ENCODE peak calls at places on chromosomes 6 and 20, in five cellular contexts. Y, W, U, N and V are unnamed samples.

GRCh38 chr6:79330723-79331122 is 96.2 kb upstream of the HMGN3 start:
- DNase-seq in Y (no peak), W (no peak), U (no peak), N (no peak), V (no peak)

GRCh38 chr20:8756410-8756809 is 312.5 kb upstream of the PLCB4 start:
- DNase-seq in Y (peak), W (no peak), U (no peak), N (no peak), V (peak)

GRCh38 chr6:71544028-71544427 is 255.4 kb downstream of the OGFRL1 start:
- DNase-seq in Y (no peak), W (no peak), U (no peak), N (no peak), V (no peak)

GRCh38 chr6:166330612-166331011 is 11.7 kb downstream of the SFT2D1 start:
- DNase-seq in Y (no peak), W (no peak), U (no peak), N (no peak), V (no peak)

GRCh38 chr6:72287801-72288200 is 334.1 kb upstream of the KCNQ5 start:
- DNase-seq in Y (no peak), W (no peak), U (no peak), N (no peak), V (no peak)

GRCh38 chr6:38460216-38460615 is 179.5 kb downstream of the BTBD9 start:
- DNase-seq in Y (no peak), W (no peak), U (no peak), N (no peak), V (no peak)

GRCh38 chr6:22102671-22103070 is 194.2 kb downstream of the PRL start:
- DNase-seq in Y (no peak), W (no peak), U (no peak), N (no peak), V (no peak)

GRCh38 chr6:16295471-16295870 is 57.1 kb downstream of the GMPR start:
- DNase-seq in Y (no peak), W (no peak), U (no peak), N (no peak), V (no peak)

GRCh38 chr6:33613794-33614166 is 7.3 kb upstream of the ITPR3 start:
- DNase-seq in Y (no peak), W (no peak), U (no peak), N (no peak), V (peak)

GRCh38 chr6:148441454-148441911 is 98.8 kb downstream of the SASH1 start:
- DNase-seq in Y (peak), W (no peak), U (no peak), N (no peak), V (peak)

GRCh38 chr6:91895592-91895991 is 1308.7 kb upstream of the MAP3K7 start:
- DNase-seq in Y (no peak), W (no peak), U (no peak), N (no peak), V (no peak)

GRCh38 chr6:130515306-130515705 is 149.5 kb downstream of the TMEM200A start:
- DNase-seq in Y (no peak), W (no peak), U (no peak), N (no peak), V (no peak)

GRCh38 chr6:78810146-78810545 is 57.2 kb upstream of the IRAK1BP1 start:
- DNase-seq in Y (peak), W (no peak), U (no peak), N (no peak), V (peak)

GRCh38 chr6:105196076-105196475 is 16.3 kb upstream of the POPDC3 start:
- DNase-seq in Y (no peak), W (no peak), U (no peak), N (no peak), V (no peak)

GRCh38 chr6:140281236-140281635 is 906.8 kb upstream of the CITED2 start:
- DNase-seq in Y (no peak), W (no peak), U (no peak), N (no peak), V (no peak)

GRCh38 chr6:159980474-159980873 is 11.6 kb downstream of the IGF2R start:
- DNase-seq in Y (no peak), W (no peak), U (no peak), N (no peak), V (no peak)

GRCh38 chr6:159977242-159978214 is 8.6 kb downstream of the IGF2R start:
- DNase-seq in Y (no peak), W (peak), U (no peak), N (peak), V (no peak)

GRCh38 chr6:159981171-159981571 is 12.3 kb downstream of the IGF2R start:
- DNase-seq in Y (no peak), W (no peak), U (no peak), N (no peak), V (no peak)

GRCh38 chr6:159978291-159979135 is 9.6 kb downstream of the IGF2R start:
- DNase-seq in Y (no peak), W (no peak), U (no peak), N (no peak), V (no peak)

DNA sequence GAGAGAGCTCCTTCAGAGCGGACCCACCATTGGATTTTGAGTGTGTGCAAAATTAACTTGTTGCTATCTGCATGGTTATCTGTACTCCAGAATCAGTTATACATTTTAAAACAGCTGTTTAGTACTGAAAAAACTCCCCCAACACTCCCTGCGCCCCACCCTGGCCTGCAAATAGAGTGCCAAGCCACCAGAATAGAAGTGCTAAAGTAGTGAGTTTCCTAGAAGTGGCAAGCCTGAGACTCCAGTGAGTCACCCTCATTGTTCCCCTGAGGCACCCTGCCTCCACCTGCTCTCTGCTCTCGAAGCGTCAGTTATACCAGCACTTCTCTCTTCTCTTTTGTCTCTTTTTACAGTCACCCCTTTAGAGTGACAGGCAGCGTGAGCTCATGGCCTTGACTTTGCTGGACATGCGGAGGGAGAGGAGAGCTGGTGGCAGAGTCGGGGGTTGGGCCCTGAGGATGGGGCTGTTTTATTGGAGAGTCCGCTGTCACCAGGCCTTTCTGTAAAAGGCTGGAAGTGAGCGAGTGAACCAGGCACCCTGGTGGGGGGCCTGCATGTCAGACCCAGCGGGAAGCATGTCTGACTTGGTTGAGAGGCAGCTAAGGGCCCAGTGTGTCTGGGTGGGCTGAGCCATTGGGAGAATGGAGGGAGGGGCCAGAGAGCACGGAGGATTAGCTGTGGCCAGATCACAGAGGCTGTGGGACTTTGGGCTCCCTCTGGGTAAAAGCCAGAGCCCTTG is 10.4 kb downstream of the IGF2R start:
- DNase-seq in Y (no peak), W (no peak), U (no peak), N (no peak), V (no peak)
- TF ChIP-seq POLR2A in Y (no peak), W (no peak), U (no peak), N (no peak), V (no peak)

DNA sequence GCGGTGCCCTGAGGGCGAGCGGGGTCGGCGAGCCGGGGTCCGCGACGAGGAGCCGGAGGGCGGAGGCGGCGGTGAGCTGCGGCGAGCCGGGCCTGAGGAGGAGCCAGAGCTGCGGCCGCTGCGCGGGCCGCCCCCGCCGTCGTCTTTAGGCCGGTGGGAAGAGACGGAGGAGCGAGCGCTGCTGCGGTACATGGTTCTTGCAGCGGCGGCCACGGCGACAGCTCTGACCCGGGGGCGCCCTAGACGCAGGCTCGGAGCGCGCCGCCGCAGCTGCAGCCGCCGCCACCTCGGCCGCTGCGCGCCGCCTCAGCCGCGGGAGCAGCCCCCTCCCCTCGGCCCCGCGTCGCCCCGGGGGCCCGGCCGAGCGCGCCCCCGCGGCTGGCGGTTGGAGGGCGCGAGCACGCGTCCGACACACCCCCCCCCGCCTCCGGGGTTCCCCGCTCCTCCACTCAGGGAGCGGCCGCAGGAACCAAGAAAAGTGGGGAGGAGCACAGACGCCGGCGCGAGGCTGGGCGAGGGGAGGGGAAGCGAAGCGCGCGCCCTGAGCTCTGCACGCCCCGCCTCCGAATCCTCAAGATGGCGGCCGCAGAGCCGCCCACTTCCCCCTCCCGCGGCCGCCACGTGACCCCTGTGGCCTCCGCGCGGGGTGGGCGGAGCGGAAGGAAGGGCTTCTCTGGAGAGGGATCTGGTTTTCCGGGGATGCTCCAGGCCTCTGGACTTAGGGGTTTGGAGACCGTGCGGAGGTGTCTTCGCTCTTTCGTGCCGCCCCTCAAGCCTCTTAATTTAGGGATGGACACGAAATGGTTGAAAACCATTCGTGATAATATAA is at the start of gene ZNF318:
- DNase-seq in Y (peak), W (peak), U (peak), N (peak), V (peak)
- TF ChIP-seq POLR2A in Y (peak), W (peak), U (peak), N (peak), V (peak)

DNA sequence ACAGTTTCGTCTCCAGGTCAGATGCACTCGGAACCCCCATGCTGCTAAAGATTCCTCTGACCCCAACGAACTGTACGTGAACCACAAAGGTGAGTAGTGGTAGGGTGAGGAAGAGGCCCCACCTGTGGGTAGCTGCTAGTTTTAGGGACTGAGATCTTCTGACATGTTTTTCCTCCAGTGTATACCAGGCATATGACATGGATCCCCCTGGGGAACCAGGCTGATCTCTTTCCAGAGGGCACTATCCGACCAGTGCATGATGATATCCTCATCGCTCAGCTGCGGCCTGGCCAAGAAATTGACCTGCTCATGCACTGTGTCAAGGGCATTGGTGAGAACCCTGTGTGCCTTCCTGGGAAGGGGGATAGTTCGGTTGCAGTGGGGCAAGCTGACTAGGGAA is 3.2 kb downstream of the POLR1C start:
- DNase-seq in Y (no peak), W (no peak), U (no peak), N (no peak), V (no peak)
- TF ChIP-seq POLR2A in Y (no peak), W (no peak), U (no peak), N (no peak), V (no peak)

GRCh38 chr6:19902201-19902600 is 65.0 kb downstream of the ID4 start:
- DNase-seq in Y (no peak), W (no peak), U (no peak), N (no peak), V (no peak)

GRCh38 chr6:19905584-19905983 is 68.4 kb downstream of the ID4 start:
- DNase-seq in Y (no peak), W (no peak), U (no peak), N (no peak), V (no peak)

GRCh38 chr6:19911223-19911622 is 74.1 kb downstream of the ID4 start:
- DNase-seq in Y (no peak), W (no peak), U (no peak), N (no peak), V (no peak)

GRCh38 chr6:19906161-19906560 is 69.0 kb downstream of the ID4 start:
- DNase-seq in Y (no peak), W (no peak), U (no peak), N (no peak), V (no peak)
- TF ChIP-seq POLR2A in Y (no peak), W (no peak), U (no peak), N (no peak), V (no peak)

GRCh38 chr6:128437685-128438084 is 82.7 kb downstream of the PTPRK start:
- DNase-seq in Y (no peak), W (no peak), U (no peak), N (no peak), V (no peak)
- TF ChIP-seq POLR2A in Y (no peak), W (no peak), U (no peak), N (no peak), V (no peak)

DNA sequence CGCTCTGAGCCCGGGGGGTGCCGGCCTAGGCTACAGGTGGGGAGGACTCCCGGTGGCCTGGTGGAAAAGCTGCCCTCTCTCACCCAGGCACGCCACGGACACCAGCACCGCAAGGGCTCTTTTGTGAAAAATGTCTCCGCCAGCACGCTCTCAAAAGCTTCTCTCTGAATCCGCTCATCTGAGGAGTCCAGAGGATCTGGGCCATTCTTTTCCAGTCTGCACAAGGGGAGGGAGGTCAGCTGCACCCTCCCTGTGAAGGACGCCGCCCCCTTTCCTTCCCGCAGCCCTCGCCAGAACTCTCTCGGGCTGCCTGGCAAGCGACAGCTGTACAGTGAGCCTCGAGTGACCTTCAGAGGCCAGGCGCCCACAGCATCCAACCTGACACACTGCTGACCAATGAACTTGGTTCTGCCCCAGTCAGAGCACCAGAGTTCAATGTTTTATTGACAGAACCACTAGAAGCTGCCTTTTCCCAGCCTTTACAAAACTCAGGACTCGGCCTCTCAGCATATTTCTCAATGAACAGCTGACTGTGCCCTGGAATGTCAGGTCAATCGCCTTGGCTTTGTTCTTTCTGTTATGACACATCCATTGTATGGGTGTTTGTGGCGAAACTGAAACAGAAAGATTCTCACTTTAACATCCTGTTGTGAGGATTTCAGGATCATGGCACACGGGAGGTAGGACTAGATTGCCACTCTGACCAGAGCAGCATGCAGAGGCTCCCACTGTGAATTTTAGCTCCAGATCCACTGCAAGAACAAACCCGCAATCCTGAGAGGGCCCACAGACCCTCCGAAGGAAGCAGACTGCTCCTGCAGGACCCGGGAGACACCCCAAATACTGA is 26.7 kb downstream of the SERPINB9 start:
- DNase-seq in Y (peak), W (peak), U (no peak), N (peak), V (peak)
- TF ChIP-seq POLR2A in Y (peak), W (no peak), U (no peak), N (peak), V (peak)